ENCODE peak calls at places on chromosomes 13 and 19, in six cellular contexts. One of them, this sample, is unnamed.

GRCh38 chr19:7729831-7730285 is 2.1 kb downstream of the CLEC4G start:
- DNase-seq in CD8-positive, alpha-beta T cell: no peak
- DNase-seq in fibroblast of lung: no peak
- DNase-seq in tibial nerve: no peak
- DNase-seq in GM23248: no peak
- DNase-seq in suprapubic skin: no peak
- DNase-seq in this sample: no peak

GRCh38 chr19:42496551-42497133 is 31.6 kb downstream of the CEACAM1 start:
- DNase-seq in CD8-positive, alpha-beta T cell: no peak
- DNase-seq in fibroblast of lung: no peak
- DNase-seq in tibial nerve: no peak
- DNase-seq in GM23248: no peak
- DNase-seq in suprapubic skin: no peak
- DNase-seq in this sample: no peak

GRCh38 chr13:50282016-50282415 is 266.8 kb downstream of the KCNRG start:
- DNase-seq in CD8-positive, alpha-beta T cell: no peak
- DNase-seq in fibroblast of lung: no peak
- DNase-seq in tibial nerve: no peak
- DNase-seq in GM23248: no peak
- DNase-seq in suprapubic skin: no peak
- DNase-seq in this sample: no peak

GRCh38 chr19:51462276-51462675 is 4.0 kb upstream of the SIGLEC8 start:
- DNase-seq in CD8-positive, alpha-beta T cell: no peak
- DNase-seq in fibroblast of lung: no peak
- DNase-seq in tibial nerve: no peak
- DNase-seq in GM23248: no peak
- DNase-seq in suprapubic skin: peak; percentile 72
- DNase-seq in this sample: no peak

GRCh38 chr19:43432866-43433673 is 18.4 kb downstream of the TEX101 start:
- DNase-seq in CD8-positive, alpha-beta T cell: peak; percentile 48
- DNase-seq in fibroblast of lung: peak; percentile 51
- DNase-seq in tibial nerve: no peak
- DNase-seq in GM23248: peak; percentile 73
- DNase-seq in suprapubic skin: no peak
- DNase-seq in this sample: no peak

GRCh38 chr13:48531416-48532145 is 1.3 kb downstream of the RCBTB2 start:
- DNase-seq in CD8-positive, alpha-beta T cell: no peak
- DNase-seq in fibroblast of lung: no peak
- DNase-seq in tibial nerve: no peak
- DNase-seq in GM23248: no peak
- DNase-seq in suprapubic skin: no peak
- DNase-seq in this sample: no peak

GRCh38 chr13:19586904-19587634 is 25.7 kb upstream of the TPTE2 start:
- DNase-seq in CD8-positive, alpha-beta T cell: peak; percentile 41
- DNase-seq in fibroblast of lung: peak; percentile 16
- DNase-seq in tibial nerve: no peak
- DNase-seq in GM23248: peak; percentile 26
- DNase-seq in suprapubic skin: no peak
- DNase-seq in this sample: no peak

GRCh38 chr13:39037880-39038568 is at the start of the genes NHLRC3 and PROSER1:
- DNase-seq in CD8-positive, alpha-beta T cell: peak; percentile 76
- DNase-seq in fibroblast of lung: peak; percentile 96
- DNase-seq in tibial nerve: peak; percentile 88
- DNase-seq in GM23248: peak; percentile 94
- DNase-seq in suprapubic skin: peak; percentile 95
- DNase-seq in this sample: peak; percentile 88

GRCh38 chr19:49331616-49332055 is 3.6 kb upstream of the CD37 start:
- DNase-seq in CD8-positive, alpha-beta T cell: no peak
- DNase-seq in fibroblast of lung: peak; percentile 50
- DNase-seq in tibial nerve: no peak
- DNase-seq in GM23248: peak; percentile 60
- DNase-seq in suprapubic skin: peak; percentile 7
- DNase-seq in this sample: no peak

GRCh38 chr19:38193445-38193844 is 30.6 kb downstream of the DPF1 start:
- DNase-seq in CD8-positive, alpha-beta T cell: no peak
- DNase-seq in fibroblast of lung: no peak
- DNase-seq in tibial nerve: no peak
- DNase-seq in GM23248: no peak
- DNase-seq in suprapubic skin: no peak
- DNase-seq in this sample: no peak

GRCh38 chr13:75222031-75222430 is 259.9 kb downstream of the TBC1D4 start:
- DNase-seq in CD8-positive, alpha-beta T cell: no peak
- DNase-seq in fibroblast of lung: peak; percentile 65
- DNase-seq in tibial nerve: no peak
- DNase-seq in GM23248: peak; percentile 74
- DNase-seq in suprapubic skin: no peak
- DNase-seq in this sample: peak; percentile 81

GRCh38 chr19:38079926-38080380 is 144.1 kb downstream of the DPF1 start:
- DNase-seq in CD8-positive, alpha-beta T cell: no peak
- DNase-seq in fibroblast of lung: peak; percentile 75
- DNase-seq in tibial nerve: no peak
- DNase-seq in GM23248: peak; percentile 93
- DNase-seq in suprapubic skin: no peak
- DNase-seq in this sample: peak; percentile 71

GRCh38 chr13:51643114-51643881 is 59.0 kb downstream of the WDFY2 start:
- DNase-seq in CD8-positive, alpha-beta T cell: no peak
- DNase-seq in fibroblast of lung: peak; percentile 81
- DNase-seq in tibial nerve: no peak
- DNase-seq in GM23248: peak; percentile 94
- DNase-seq in suprapubic skin: no peak
- DNase-seq in this sample: peak; percentile 94

GRCh38 chr13:45779901-45780300 is 71.7 kb downstream of the SIAH3 start:
- DNase-seq in CD8-positive, alpha-beta T cell: no peak
- DNase-seq in fibroblast of lung: no peak
- DNase-seq in tibial nerve: no peak
- DNase-seq in GM23248: no peak
- DNase-seq in suprapubic skin: peak; percentile 15
- DNase-seq in this sample: no peak

GRCh38 chr13:33262069-33262487 is 23.5 kb downstream of the STARD13 start:
- DNase-seq in CD8-positive, alpha-beta T cell: no peak
- DNase-seq in fibroblast of lung: no peak
- DNase-seq in tibial nerve: no peak
- DNase-seq in GM23248: peak; percentile 49
- DNase-seq in suprapubic skin: no peak
- DNase-seq in this sample: no peak

GRCh38 chr13:50387124-50387581 is 371.9 kb downstream of the KCNRG start:
- DNase-seq in CD8-positive, alpha-beta T cell: no peak
- DNase-seq in fibroblast of lung: peak; percentile 44
- DNase-seq in tibial nerve: peak; percentile 53
- DNase-seq in GM23248: peak; percentile 47
- DNase-seq in suprapubic skin: no peak
- DNase-seq in this sample: no peak

GRCh38 chr13:113802090-113802531 is 43.1 kb downstream of the TMEM255B start:
- DNase-seq in CD8-positive, alpha-beta T cell: no peak
- DNase-seq in fibroblast of lung: peak; percentile 83
- DNase-seq in tibial nerve: no peak
- DNase-seq in GM23248: peak; percentile 85
- DNase-seq in suprapubic skin: peak; percentile 85
- DNase-seq in this sample: no peak

GRCh38 chr13:23960566-23961156 is 63.4 kb upstream of the C1QTNF9B start:
- DNase-seq in CD8-positive, alpha-beta T cell: no peak
- DNase-seq in fibroblast of lung: peak; percentile 63
- DNase-seq in tibial nerve: no peak
- DNase-seq in GM23248: peak; percentile 73
- DNase-seq in suprapubic skin: no peak
- DNase-seq in this sample: no peak

GRCh38 chr19:30046522-30046921 is 104.5 kb downstream of the URI1 start:
- DNase-seq in CD8-positive, alpha-beta T cell: no peak
- DNase-seq in fibroblast of lung: no peak
- DNase-seq in tibial nerve: no peak
- DNase-seq in GM23248: peak; percentile 29
- DNase-seq in suprapubic skin: no peak
- DNase-seq in this sample: no peak

GRCh38 chr13:26749285-26749684 is 11.3 kb downstream of the GPR12 start:
- DNase-seq in CD8-positive, alpha-beta T cell: no peak
- DNase-seq in fibroblast of lung: no peak
- DNase-seq in tibial nerve: no peak
- DNase-seq in GM23248: no peak
- DNase-seq in suprapubic skin: no peak
- DNase-seq in this sample: no peak

GRCh38 chr19:38134538-38135149 is 89.4 kb downstream of the DPF1 start:
- DNase-seq in CD8-positive, alpha-beta T cell: no peak
- DNase-seq in fibroblast of lung: peak; percentile 55
- DNase-seq in tibial nerve: no peak
- DNase-seq in GM23248: peak; percentile 65
- DNase-seq in suprapubic skin: no peak
- DNase-seq in this sample: no peak

GRCh38 chr19:46416077-46416709 is 2.8 kb upstream of the CCDC8 start:
- DNase-seq in CD8-positive, alpha-beta T cell: no peak
- DNase-seq in fibroblast of lung: peak; percentile 83
- DNase-seq in tibial nerve: peak; percentile 58
- DNase-seq in GM23248: peak; percentile 86
- DNase-seq in suprapubic skin: no peak
- DNase-seq in this sample: peak; percentile 67
- H3K4me3 ChIP-seq in CD8-positive, alpha-beta T cell: no peak overlapping the region
- H3K4me3 ChIP-seq in fibroblast of lung: peak overlapping the region; percentile 47
- H3K4me3 ChIP-seq in tibial nerve: peak overlapping the region; percentile 1
- H3K4me3 ChIP-seq in GM23248: peak overlapping the region; percentile 64
- H3K4me3 ChIP-seq in suprapubic skin: peak overlapping the region; percentile 44
- H3K4me3 ChIP-seq in this sample: peak overlapping the region; percentile 36

GRCh38 chr19:18368504-18369222 is 17.3 kb upstream of the GDF15 start:
- DNase-seq in CD8-positive, alpha-beta T cell: no peak
- DNase-seq in fibroblast of lung: no peak
- DNase-seq in tibial nerve: no peak
- DNase-seq in GM23248: no peak
- DNase-seq in suprapubic skin: no peak
- DNase-seq in this sample: no peak

GRCh38 chr19:18377026-18377425 is 8.9 kb upstream of the GDF15 start:
- DNase-seq in CD8-positive, alpha-beta T cell: no peak
- DNase-seq in fibroblast of lung: no peak
- DNase-seq in tibial nerve: no peak
- DNase-seq in GM23248: no peak
- DNase-seq in suprapubic skin: no peak
- DNase-seq in this sample: no peak

GRCh38 chr19:18373407-18373891 is 12.5 kb upstream of the GDF15 start:
- DNase-seq in CD8-positive, alpha-beta T cell: no peak
- DNase-seq in fibroblast of lung: no peak
- DNase-seq in tibial nerve: no peak
- DNase-seq in GM23248: no peak
- DNase-seq in suprapubic skin: no peak
- DNase-seq in this sample: no peak

GRCh38 chr19:18373892-18374629 is 11.9 kb upstream of the GDF15 start:
- DNase-seq in CD8-positive, alpha-beta T cell: no peak
- DNase-seq in fibroblast of lung: peak; percentile 99
- DNase-seq in tibial nerve: peak; percentile 83
- DNase-seq in GM23248: peak; percentile 95
- DNase-seq in suprapubic skin: peak; percentile 94
- DNase-seq in this sample: peak; percentile 96
- H3K4me3 ChIP-seq in CD8-positive, alpha-beta T cell: no peak overlapping the region
- H3K4me3 ChIP-seq in fibroblast of lung: no peak overlapping the region
- H3K4me3 ChIP-seq in tibial nerve: no peak overlapping the region
- H3K4me3 ChIP-seq in GM23248: no peak overlapping the region
- H3K4me3 ChIP-seq in suprapubic skin: no peak overlapping the region
- H3K4me3 ChIP-seq in this sample: no peak overlapping the region

DNA sequence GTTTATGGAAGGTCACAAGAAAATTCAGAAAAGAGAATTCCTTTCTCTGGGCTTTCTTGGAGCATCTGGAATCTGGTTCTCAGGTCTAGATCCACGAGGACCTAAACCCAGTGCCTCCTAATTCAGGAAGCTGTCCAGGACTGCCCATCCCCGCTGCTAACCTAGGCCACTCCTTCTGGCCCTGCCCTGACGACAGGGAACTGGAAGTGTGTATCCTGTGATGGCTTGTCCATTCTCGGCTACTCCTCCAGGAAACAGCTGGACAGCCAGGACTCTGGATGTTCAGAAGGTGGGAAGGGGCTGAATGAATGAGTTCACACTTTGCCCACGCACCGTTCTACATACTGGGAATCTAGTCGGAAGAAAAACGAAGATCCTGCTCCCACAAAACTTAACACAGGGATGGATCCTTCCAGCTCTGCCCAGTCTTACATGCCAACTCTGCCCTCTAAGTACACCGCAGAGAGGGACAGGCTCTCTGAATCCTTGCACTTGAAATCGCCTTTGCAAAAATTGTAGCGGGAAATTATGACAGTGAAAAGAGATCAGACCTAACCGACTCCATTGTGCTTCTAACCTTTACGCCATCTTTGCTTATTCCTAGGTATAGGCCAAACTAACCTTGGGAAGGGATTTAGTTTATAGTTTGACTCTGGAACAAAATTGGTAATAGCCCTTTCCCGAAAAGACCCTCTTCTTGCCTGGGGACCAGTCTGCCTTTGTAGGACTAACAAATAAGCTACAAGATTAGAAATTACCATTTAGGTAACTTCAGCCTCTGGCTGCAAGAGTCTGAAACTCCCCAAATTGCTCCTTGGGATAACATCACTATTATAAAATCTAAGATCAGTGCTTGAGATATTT is 1.8 kb downstream of the LSM4 start:
- DNase-seq in CD8-positive, alpha-beta T cell: no peak
- DNase-seq in fibroblast of lung: no peak
- DNase-seq in tibial nerve: no peak
- DNase-seq in GM23248: no peak
- DNase-seq in suprapubic skin: no peak
- DNase-seq in this sample: no peak
- H3K4me3 ChIP-seq in CD8-positive, alpha-beta T cell: no peak overlapping the region
- H3K4me3 ChIP-seq in fibroblast of lung: no peak overlapping the region
- H3K4me3 ChIP-seq in tibial nerve: no peak overlapping the region
- H3K4me3 ChIP-seq in GM23248: peak overlapping the region; percentile 81
- H3K4me3 ChIP-seq in suprapubic skin: peak overlapping the region; percentile 85
- H3K4me3 ChIP-seq in this sample: no peak overlapping the region

GRCh38 chr13:28494861-28495585 is at the start of gene FLT1:
- DNase-seq in CD8-positive, alpha-beta T cell: no peak
- DNase-seq in fibroblast of lung: no peak
- DNase-seq in tibial nerve: no peak
- DNase-seq in GM23248: peak; percentile 70
- DNase-seq in suprapubic skin: no peak
- DNase-seq in this sample: no peak
- H3K4me3 ChIP-seq in CD8-positive, alpha-beta T cell: peak within 1 kb of the TSS; percentile 45
- H3K4me3 ChIP-seq in fibroblast of lung: peak within 1 kb of the TSS; percentile 37
- H3K4me3 ChIP-seq in tibial nerve: peak within 1 kb of the TSS; percentile 23
- H3K4me3 ChIP-seq in GM23248: peak within 1 kb of the TSS; percentile 74
- H3K4me3 ChIP-seq in suprapubic skin: peak within 1 kb of the TSS; percentile 63
- H3K4me3 ChIP-seq in this sample: peak within 1 kb of the TSS; percentile 49

DNA sequence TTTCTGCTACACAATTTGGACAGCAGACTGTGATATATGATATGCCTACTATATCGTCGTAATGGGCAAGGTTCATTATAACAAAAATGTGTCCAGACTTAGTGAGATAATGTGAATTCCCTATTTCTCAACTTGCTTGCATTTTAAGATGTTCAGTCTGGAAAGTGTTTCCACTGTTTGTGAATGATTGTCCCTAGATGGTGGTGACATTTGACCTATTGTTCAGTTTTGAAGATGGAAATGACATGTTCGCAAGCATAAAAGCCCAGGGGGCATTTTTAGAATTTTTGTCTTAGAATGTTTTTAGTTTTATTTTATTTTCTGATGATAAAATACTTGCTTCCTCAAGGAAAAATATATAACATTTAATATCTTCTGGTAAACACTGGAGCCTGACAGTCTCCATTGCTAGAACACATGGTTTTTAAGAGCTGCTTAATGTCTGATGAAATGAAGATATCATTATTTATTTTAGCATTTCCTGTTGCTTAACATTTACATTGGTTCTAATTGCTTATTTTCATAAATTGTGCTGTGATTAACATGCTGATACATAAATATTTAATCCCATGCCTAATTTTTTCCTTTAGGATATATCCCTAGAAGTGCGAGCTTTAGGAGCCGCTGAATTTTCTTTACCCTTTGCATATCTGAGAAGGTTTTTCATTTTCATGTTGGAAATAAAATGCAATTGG is 27.1 kb downstream of the MBNL2 start:
- DNase-seq in CD8-positive, alpha-beta T cell: no peak
- DNase-seq in fibroblast of lung: peak; percentile 72
- DNase-seq in tibial nerve: no peak
- DNase-seq in GM23248: no peak
- DNase-seq in suprapubic skin: no peak
- DNase-seq in this sample: no peak
- H3K4me3 ChIP-seq in CD8-positive, alpha-beta T cell: no peak overlapping the region
- H3K4me3 ChIP-seq in fibroblast of lung: no peak overlapping the region
- H3K4me3 ChIP-seq in tibial nerve: no peak overlapping the region
- H3K4me3 ChIP-seq in GM23248: peak overlapping the region; percentile 29
- H3K4me3 ChIP-seq in suprapubic skin: no peak overlapping the region
- H3K4me3 ChIP-seq in this sample: no peak overlapping the region